ENCODE peak calls at places on chromosomes 1 and 21, in four cellular contexts. L, J, A and B are unnamed samples.

GRCh38 chr1:83791821-83792437 is 207.0 kb downstream of the TTLL7 start:
- DNase-seq in A (no peak), L (no peak), J (no peak), B (no peak)

GRCh38 chr1:153793261-153793972 is 18.2 kb downstream of the SLC27A3 start:
- DNase-seq in J (no peak), A (peak), L (no peak), B (no peak)

GRCh38 chr21:44259082-44259705 is 2.5 kb downstream of the DNMT3L start:
- DNase-seq in A (no peak), L (peak), J (no peak), B (no peak)

GRCh38 chr1:65429078-65429477 is 8.6 kb downstream of the LEPR start:
- DNase-seq in A (no peak), L (no peak), J (no peak), B (no peak)

GRCh38 chr1:165289556-165289955 is 67.0 kb downstream of the LMX1A start:
- DNase-seq in A (no peak), L (no peak), J (no peak), B (no peak)

GRCh38 chr1:215749423-215749822 is 182.3 kb downstream of the KCTD3 start:
- DNase-seq in J (no peak), A (no peak), L (no peak), B (no peak)

GRCh38 chr1:241387216-241387615 is 30.2 kb upstream of the RGS7 start:
- DNase-seq in J (no peak), L (no peak), A (no peak), B (no peak)

GRCh38 chr1:242201090-242201489 is 202.2 kb upstream of the MAP1LC3C start:
- DNase-seq in A (no peak), J (no peak), L (no peak), B (no peak)

GRCh38 chr1:67614511-67614934 is 70.5 kb upstream of the GADD45A start:
- DNase-seq in J (no peak), L (peak), A (no peak), B (no peak)

GRCh38 chr1:226371049-226371694 is 36.7 kb downstream of the PARP1 start:
- DNase-seq in A (no peak), J (no peak), L (no peak), B (no peak)

GRCh38 chr1:242770366-242770765 is 245.9 kb upstream of the PLD5 start:
- DNase-seq in L (no peak), A (no peak), J (no peak), B (no peak)

GRCh38 chr1:13864760-13865159 is 164.8 kb downstream of the PRDM2 start:
- DNase-seq in J (no peak), L (no peak), A (no peak), B (no peak)

GRCh38 chr1:168373869-168374268 is 93.2 kb downstream of the TBX19 start:
- DNase-seq in A (no peak), J (no peak), L (no peak), B (no peak)

GRCh38 chr1:18954270-18955071 is 2.0 kb downstream of the IFFO2 start:
- DNase-seq in J (no peak), A (no peak), L (no peak), B (no peak)

GRCh38 chr1:198577444-198577843 is 37.0 kb upstream of the ATP6V1G3 start:
- DNase-seq in A (no peak), L (no peak), J (no peak), B (no peak)

GRCh38 chr1:22712502-22713271 is 2.0 kb downstream of the EPHB2 start:
- DNase-seq in A (no peak), J (no peak), L (no peak), B (no peak)

GRCh38 chr1:162373541-162374375 is 2.9 kb downstream of the SPATA46 start:
- DNase-seq in L (no peak), J (no peak), A (no peak), B (no peak)

GRCh38 chr1:3440282-3440681 is 14.2 kb upstream of the ARHGEF16 start:
- DNase-seq in J (no peak), A (no peak), L (no peak), B (no peak)

GRCh38 chr1:109764561-109765482 is 1.1 kb upstream of the EPS8L3 start:
- DNase-seq in J (no peak), A (no peak), L (no peak), B (no peak)

GRCh38 chr1:210384625-210385024 is 55.9 kb downstream of the HHAT start:
- DNase-seq in L (no peak), J (no peak), A (no peak), B (no peak)

GRCh38 chr1:230153655-230154296 is 86.7 kb downstream of the GALNT2 start:
- DNase-seq in A (peak), J (no peak), L (no peak), B (no peak)

GRCh38 chr1:214966366-214966765 is 116.2 kb upstream of the KCNK2 start:
- DNase-seq in L (no peak), A (no peak), J (no peak), B (no peak)

GRCh38 chr1:89454845-89455521 is 69.6 kb upstream of the LRRC8B start:
- DNase-seq in L (peak), J (peak), A (peak), B (no peak)

GRCh38 chr1:48692235-48692634 is 84.5 kb downstream of the BEND5 start:
- DNase-seq in L (no peak), J (no peak), A (no peak), B (no peak)

GRCh38 chr1:23868848-23869450 is 859 bp upstream of the FUCA1 start:
- DNase-seq in J (no peak), A (no peak), L (no peak), B (no peak)

GRCh38 chr1:180168786-180169640 is 14.3 kb downstream of the QSOX1 start:
- DNase-seq in A (peak), L (peak), J (peak), B (no peak)

GRCh38 chr1:231632119-231632518 is 5.5 kb downstream of the DISC1 start:
- DNase-seq in J (no peak), A (no peak), L (no peak), B (no peak)

GRCh38 chr21:15437873-15438272 is 291.9 kb upstream of the USP25 start:
- DNase-seq in A (no peak), L (no peak), J (no peak), B (no peak)

GRCh38 chr1:168301664-168302320 is 21.1 kb downstream of the TBX19 start:
- DNase-seq in L (no peak), A (no peak), J (no peak), B (no peak)

GRCh38 chr1:16944038-16944437 is 22.3 kb downstream of the CROCC start:
- DNase-seq in A (no peak), L (no peak), J (no peak), B (no peak)

GRCh38 chr1:43140583-43140982 is 31.5 kb downstream of the EBNA1BP2 start:
- DNase-seq in A (no peak), L (no peak), J (no peak), B (no peak)

GRCh38 chr1:234836045-234836681 is 226.2 kb upstream of the IRF2BP2 start:
- DNase-seq in A (no peak), J (no peak), L (no peak), B (no peak)

GRCh38 chr1:246005067-246005466 is 502.0 kb downstream of the SMYD3 start:
- DNase-seq in J (no peak), L (no peak), A (no peak), B (no peak)

GRCh38 chr1:35539073-35539823 is 18.0 kb downstream of the KIAA0319L start:
- DNase-seq in L (no peak), A (no peak), J (no peak), B (no peak)

GRCh38 chr1:94332952-94333351 is 85.2 kb upstream of the ABCD3 start:
- DNase-seq in J (no peak), L (no peak), A (no peak), B (no peak)

GRCh38 chr21:41583274-41583790 is 75.4 kb upstream of the TMPRSS2 start:
- DNase-seq in A (no peak), L (no peak), J (no peak), B (no peak)

GRCh38 chr1:89085781-89086180 is 20.8 kb upstream of the GBP1 start:
- DNase-seq in A (no peak), J (peak), L (no peak), B (no peak)

GRCh38 chr1:55047611-55048010 is 8.3 kb downstream of the PCSK9 start:
- DNase-seq in J (no peak), A (no peak), L (no peak), B (no peak)

GRCh38 chr1:226489718-226490440 is 58.7 kb upstream of the STUM start:
- DNase-seq in J (no peak), L (no peak), A (no peak), B (no peak)

DNA sequence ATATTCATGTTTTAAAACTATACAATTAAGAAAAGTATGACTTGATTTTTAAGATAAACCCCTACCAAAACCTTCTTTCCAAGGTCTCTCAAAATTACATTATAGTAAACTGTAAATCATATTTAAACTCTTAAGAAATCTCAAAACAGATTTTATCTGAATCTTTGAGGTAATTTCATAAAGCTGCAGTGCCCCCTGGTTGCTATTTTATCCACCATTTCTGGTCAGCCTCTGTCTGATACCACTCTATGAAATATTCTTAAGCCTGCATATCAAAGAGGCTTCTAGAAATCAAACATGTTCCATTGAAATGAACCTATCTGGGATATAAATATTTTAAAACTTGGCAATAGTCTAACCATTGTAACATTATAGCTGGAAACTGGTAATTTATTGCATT is 317.3 kb downstream of the COL11A1 start:
- DNase-seq in J (no peak), L (no peak), A (no peak), B (no peak)
- TF ChIP-seq CTCF in J (no peak), L (peak), A (peak), B (peak)

GRCh38 chr1:15427280-15427666 is 11.0 kb upstream of the CTRC start:
- DNase-seq in L (no peak), A (no peak), J (no peak), B (no peak)

GRCh38 chr1:15425961-15426360 is 12.3 kb upstream of the CTRC start:
- DNase-seq in A (no peak), J (no peak), L (no peak), B (no peak)

GRCh38 chr1:15424981-15425380 is 13.3 kb upstream of the CTRC start:
- DNase-seq in J (no peak), A (no peak), L (no peak), B (no peak)

GRCh38 chr1:15425521-15425920 is 12.7 kb upstream of the CTRC start:
- DNase-seq in A (no peak), L (no peak), J (no peak), B (no peak)

GRCh38 chr1:15426492-15427279 is 11.6 kb upstream of the CTRC start:
- DNase-seq in L (no peak), A (no peak), J (no peak), B (no peak)
- TF ChIP-seq CTCF in L (no peak), A (no peak), J (no peak), B (no peak)

DNA sequence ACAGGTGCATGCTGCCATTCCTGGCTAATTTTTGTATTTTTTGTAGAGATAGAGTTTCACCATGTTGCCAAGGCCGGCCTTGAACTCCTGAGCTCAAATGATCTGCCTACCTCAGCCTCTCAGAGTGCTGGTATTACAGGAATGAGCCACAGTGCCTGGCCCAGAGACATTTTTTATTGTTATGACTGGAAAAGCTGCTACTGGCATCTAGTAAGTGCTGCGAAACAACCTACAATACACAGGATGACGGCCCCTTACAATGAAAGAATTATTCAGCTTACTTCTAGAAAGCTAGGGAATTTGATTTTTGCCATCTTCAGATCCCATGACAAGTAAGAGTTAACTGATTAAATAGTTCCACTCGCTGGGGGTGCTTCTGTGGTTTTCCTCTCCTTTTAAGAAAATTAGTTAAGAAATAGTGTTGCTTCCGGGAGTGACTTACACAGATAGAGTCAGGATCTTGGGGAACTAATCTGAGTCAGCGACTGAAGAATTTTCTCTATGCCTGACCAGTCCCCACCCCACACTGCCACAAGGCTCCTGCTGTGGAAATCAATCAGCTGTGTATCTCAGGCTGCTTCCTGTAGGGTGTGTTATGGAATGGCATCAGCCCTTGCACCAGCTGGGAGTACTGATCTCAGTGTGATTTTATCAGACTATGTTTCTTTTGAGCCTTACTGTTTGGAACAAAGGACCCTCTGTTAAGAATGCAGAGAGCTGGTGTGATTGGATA is 93.0 kb upstream of the BMP8A start:
- DNase-seq in J (no peak), A (no peak), L (peak), B (no peak)
- TF ChIP-seq CTCF in J (no peak), A (no peak), L (no peak), B (no peak)

DNA sequence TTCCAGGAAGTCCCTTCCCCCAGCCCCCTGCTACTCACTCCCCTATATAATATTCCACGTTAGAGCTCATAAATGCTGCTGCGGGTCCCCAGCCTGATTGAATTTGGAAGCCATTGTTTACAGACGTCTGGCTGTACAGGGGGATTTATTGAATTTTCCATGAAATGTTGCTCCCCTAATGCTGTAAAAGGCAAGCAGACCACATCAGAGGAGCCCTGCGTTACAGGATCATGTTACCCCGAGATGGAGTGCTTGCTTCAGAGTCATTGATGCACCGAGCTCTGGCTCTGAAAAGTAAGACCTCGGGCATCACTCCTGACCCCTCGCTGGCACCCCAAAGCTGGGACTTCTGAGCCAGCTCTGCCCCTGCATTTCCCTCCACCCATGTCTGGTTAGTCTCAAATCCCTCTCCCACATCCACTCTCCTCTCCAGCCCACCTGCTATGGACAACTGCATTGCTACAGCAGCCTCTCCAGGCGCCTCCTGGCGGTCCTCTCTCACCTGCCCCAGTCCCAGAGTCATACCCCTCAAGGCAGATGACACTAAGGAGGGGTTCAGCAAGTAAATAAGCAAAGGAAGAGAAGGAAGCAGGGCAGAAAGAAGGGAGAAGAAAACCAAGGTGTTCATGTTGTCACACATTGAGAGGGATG is 127.8 kb downstream of the TMEM53 start:
- DNase-seq in A (no peak), L (peak), J (no peak), B (no peak)
- TF ChIP-seq CTCF in A (no peak), L (peak), J (no peak), B (no peak)

DNA sequence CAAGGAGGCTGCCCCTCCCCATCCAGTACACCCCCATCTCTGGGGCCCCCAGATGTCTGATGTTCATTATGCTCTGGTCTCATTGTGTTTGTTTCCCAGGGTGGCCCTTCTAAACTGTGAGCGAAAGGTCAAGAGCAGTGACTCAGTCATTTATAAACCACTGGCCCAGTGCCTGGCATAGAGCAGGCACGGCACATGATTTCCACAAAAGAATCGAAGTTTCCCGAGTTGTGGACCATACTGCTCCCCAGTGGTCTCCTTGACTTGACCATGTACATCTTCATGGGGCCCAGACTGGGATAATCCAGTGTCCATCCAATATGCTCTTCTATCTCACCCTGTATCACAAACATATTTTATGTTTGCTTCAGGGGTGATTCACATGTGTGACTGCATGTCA is 153.3 kb downstream of the NR5A2 start:
- DNase-seq in A (no peak), L (no peak), J (no peak), B (no peak)
- TF ChIP-seq CTCF in A (no peak), L (no peak), J (no peak), B (no peak)